ENCODE peak calls at places on chromosomes 5 and 9, in four cellular contexts. O, J, S and X are unnamed samples.

GRCh38 chr5:180119886-180120220 is 48.3 kb upstream of the RNF130 start:
- DNase-seq in O (no peak), J (no peak), S (no peak), X (no peak)

GRCh38 chr5:134132372-134133212 is 18.1 kb downstream of the TCF7 start:
- DNase-seq in O (no peak), J (peak; percentile 93), S (no peak), X (peak; percentile 97)

GRCh38 chr5:67383451-67383850 is 186.9 kb upstream of the CD180 start:
- DNase-seq in O (no peak), J (no peak), S (no peak), X (no peak)

GRCh38 chr5:68033029-68033428 is 182.5 kb upstream of the PIK3R1 start:
- DNase-seq in O (no peak), J (no peak), S (no peak), X (no peak)

GRCh38 chr9:69871143-69871834 is 50.7 kb downstream of the CFAP95 start:
- DNase-seq in O (no peak), J (no peak), S (no peak), X (no peak)

GRCh38 chr5:120901199-120901598 is 437.1 kb downstream of the PRR16 start:
- DNase-seq in O (no peak), J (no peak), S (no peak), X (no peak)

GRCh38 chr5:4804619-4805211 is 335.4 kb upstream of the ADAMTS16 start:
- DNase-seq in O (no peak), J (no peak), S (no peak), X (no peak)

GRCh38 chr5:138448481-138449398 is 9.9 kb downstream of the REEP2 start:
- DNase-seq in O (no peak), J (no peak), S (peak; percentile 62), X (peak; percentile 30)

GRCh38 chr9:93001036-93001435 is 53.7 kb downstream of the FGD3 start:
- DNase-seq in O (no peak), J (peak; percentile 56), S (no peak), X (peak; percentile 55)

GRCh38 chr9:105290401-105290800 is 46.0 kb downstream of the SLC44A1 start:
- DNase-seq in O (no peak), J (no peak), S (no peak), X (no peak)

GRCh38 chr5:95643152-95643551 is 3.4 kb upstream of the RFESD start:
- DNase-seq in O (no peak), J (no peak), S (no peak), X (no peak)

GRCh38 chr5:79560774-79561524 is 47.0 kb upstream of the HOMER1 start:
- DNase-seq in O (no peak), J (no peak), S (no peak), X (no peak)

GRCh38 chr5:102545175-102545574 is 46.4 kb upstream of the SLCO6A1 start:
- DNase-seq in O (peak; percentile 67), J (no peak), S (peak; percentile 11), X (no peak)

GRCh38 chr9:37990404-37991015 is 78.5 kb downstream of the SHB start:
- DNase-seq in O (no peak), J (no peak), S (no peak), X (no peak)

GRCh38 chr5:56615750-56616149 is 199.6 kb upstream of the MAP3K1 start:
- DNase-seq in O (no peak), J (no peak), S (no peak), X (no peak)

GRCh38 chr9:89841456-89841855 is 236.6 kb downstream of the GADD45G start:
- DNase-seq in O (no peak), J (no peak), S (no peak), X (no peak)

GRCh38 chr5:55232985-55233928 is at the start of gene CCNO:
- DNase-seq in O (peak; percentile 80), J (peak; percentile 49), S (peak; percentile 81), X (peak; percentile 62)

GRCh38 chr9:109315889-109316640 is 4.8 kb downstream of the EPB41L4B start:
- DNase-seq in O (peak; percentile 39), J (no peak), S (no peak), X (no peak)

GRCh38 chr5:446864-447263 is 3.9 kb downstream of the EXOC3 start:
- DNase-seq in O (peak; percentile 63), J (peak; percentile 36), S (peak; percentile 58), X (no peak)

GRCh38 chr9:23638837-23639426 is 187.1 kb downstream of the ELAVL2 start:
- DNase-seq in O (no peak), J (no peak), S (no peak), X (no peak)

GRCh38 chr5:135564305-135564704 is 14.5 kb downstream of the CXCL14 start:
- DNase-seq in O (no peak), J (no peak), S (no peak), X (no peak)

GRCh38 chr9:22129134-22129533 is 120.0 kb upstream of the CDKN2B start:
- DNase-seq in O (no peak), J (no peak), S (no peak), X (no peak)

GRCh38 chr9:94980947-94981632 is 254.6 kb downstream of the AOPEP start:
- DNase-seq in O (no peak), J (no peak), S (peak; percentile 56), X (no peak)

DNA sequence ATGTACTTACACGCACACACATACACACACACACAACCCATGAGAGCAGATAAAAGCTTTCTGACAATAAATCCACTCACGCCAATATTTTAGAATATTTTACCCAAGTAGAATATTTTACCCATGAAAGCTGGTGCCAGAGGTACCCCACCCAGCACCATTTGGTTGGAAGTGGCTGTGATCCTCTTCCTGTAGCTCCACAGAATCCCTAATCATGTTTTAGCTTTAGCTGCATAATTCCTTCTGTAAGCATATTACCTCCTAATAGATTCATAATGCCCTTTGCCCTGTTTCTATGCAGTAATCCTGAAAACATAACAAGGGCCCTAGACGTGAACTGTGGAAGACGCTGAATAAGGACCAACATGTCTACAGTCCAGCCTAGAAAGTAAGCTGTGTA is 98.0 kb downstream of the USP20 start:
- DNase-seq in O (no peak), J (no peak), S (peak; percentile 11), X (no peak)
- H3K27ac ChIP-seq in O (peak overlapping the region; percentile 88), J (no peak overlapping the region), S (peak overlapping the region; percentile 92), X (peak overlapping the region; percentile 66)

DNA sequence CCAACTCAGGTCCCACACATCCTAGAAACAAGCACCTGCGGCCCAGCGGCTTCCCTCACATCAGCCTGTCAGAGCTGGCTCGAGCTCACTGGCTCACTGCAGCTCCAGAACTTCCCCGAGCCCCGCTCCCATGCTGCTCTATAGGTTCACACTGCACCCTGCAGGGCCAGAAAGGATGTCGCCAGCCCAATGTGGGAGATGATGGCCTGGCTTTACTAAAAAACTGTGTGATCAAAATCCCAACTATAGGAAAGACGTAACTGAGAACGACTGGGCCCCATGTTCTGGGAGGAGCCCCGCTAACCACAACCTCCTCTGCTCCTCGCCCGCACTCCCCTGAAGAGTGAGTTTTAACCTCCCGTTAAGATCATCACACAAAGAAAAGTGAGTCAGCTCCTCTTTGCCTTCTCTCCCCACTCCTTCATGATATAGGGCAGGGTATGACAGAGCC is 4.6 kb downstream of the SURF4 start:
- DNase-seq in O (no peak), J (peak; percentile 69), S (no peak), X (peak; percentile 92)
- H3K4me1 ChIP-seq in O (peaks cover 38% of the 10 kb centered on the region), J (peaks cover 80% of the 10 kb centered on the region), S (peaks cover 44% of the 10 kb centered on the region), X (peaks cover 85% of the 10 kb centered on the region)

GRCh38 chr9:132283165-132283564 is 71.6 kb downstream of the SETX start:
- DNase-seq in O (no peak), J (no peak), S (no peak), X (no peak)

GRCh38 chr9:132288956-132289355 is 65.8 kb downstream of the SETX start:
- DNase-seq in O (no peak), J (no peak), S (no peak), X (no peak)

GRCh38 chr9:132288371-132288770 is 66.4 kb downstream of the SETX start:
- DNase-seq in O (no peak), J (no peak), S (no peak), X (no peak)

DNA sequence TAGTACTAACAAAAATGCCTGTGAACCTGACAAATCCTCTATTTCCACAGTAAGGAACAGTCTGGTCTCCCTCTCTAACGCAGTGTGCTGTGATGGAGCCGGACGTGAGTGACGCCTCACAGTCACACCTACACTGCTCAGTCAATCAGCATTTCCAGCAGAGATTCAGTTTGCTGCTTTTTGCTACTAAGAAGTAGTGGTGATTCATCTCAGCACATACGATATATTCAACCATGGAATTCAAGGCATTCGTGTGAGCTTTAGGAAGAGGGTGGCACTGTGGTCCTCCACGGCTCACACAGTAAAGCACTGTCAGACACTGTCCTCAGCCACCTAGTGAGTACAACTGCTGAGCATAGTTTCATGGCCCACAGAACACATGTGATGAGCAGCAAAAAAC is 70.9 kb downstream of the SETX start:
- DNase-seq in O (no peak), J (no peak), S (no peak), X (no peak)
- H3K36me3 ChIP-seq in O (no peaks in the 10 kb centered on the region), J (peaks cover 56% of the 10 kb centered on the region), S (peaks cover 82% of the 10 kb centered on the region), X (peaks cover 69% of the 10 kb centered on the region)

GRCh38 chr5:141805874-141806273 is 72.3 kb downstream of the PCDH1 start:
- DNase-seq in O (no peak), J (no peak), S (no peak), X (no peak)
- H3K27ac ChIP-seq in O (no peak overlapping the region), J (no peak overlapping the region), S (no peak overlapping the region), X (no peak overlapping the region)

GRCh38 chr5:116525680-116526079 is 48.9 kb downstream of the SEMA6A start:
- DNase-seq in O (no peak), J (no peak), S (no peak), X (no peak)
- H3K4me1 ChIP-seq in O (peaks cover 57% of the 10 kb centered on the region), J (no peaks in the 10 kb centered on the region), S (peaks cover 22% of the 10 kb centered on the region), X (no peaks in the 10 kb centered on the region)

DNA sequence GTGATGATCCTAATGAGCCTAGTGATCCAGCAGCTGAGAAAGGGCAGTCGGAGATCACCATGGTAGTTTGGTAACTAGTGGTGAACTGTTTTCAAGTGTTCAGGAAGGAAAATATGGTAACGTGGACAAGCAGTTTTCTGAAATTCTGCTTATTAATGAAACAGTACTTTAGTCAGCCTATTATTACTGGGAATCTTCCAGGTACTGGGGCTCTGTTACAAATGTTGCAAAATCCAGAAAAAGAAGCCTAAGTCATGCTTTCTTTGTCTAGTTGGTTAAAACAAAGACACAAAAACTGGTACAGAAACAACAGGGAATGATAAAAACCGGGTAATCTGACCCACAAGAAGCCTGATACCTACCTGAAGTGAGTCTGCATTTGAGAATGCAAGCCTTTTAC is 18.2 kb downstream of the TTC23L start:
- DNase-seq in O (no peak), J (no peak), S (no peak), X (no peak)
- H3K36me3 ChIP-seq in O (no peaks in the 10 kb centered on the region), J (no peaks in the 10 kb centered on the region), S (no peaks in the 10 kb centered on the region), X (no peaks in the 10 kb centered on the region)

DNA sequence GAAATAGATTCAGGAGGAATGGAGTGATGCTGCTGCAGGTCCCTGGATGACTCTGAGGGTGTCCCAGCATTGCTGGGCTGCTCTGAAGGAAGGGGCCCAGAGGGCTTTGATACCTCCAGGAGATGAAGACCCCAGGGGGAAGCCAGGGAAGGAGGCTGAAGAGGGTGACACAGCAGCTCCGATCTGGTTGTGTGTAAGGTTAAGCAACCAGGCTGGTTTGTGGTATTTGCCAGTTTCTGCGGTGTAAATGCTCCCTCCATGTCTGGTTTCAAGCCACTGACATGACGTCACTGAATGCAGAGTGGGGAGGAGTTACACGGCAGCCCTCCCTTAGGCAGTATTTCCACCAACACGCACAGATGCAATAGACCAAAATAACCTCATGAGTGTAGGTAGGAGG is 40.0 kb upstream of the ORM1 start:
- DNase-seq in O (peak; percentile 55), J (no peak), S (peak; percentile 76), X (peak; percentile 29)
- H3K27ac ChIP-seq in O (peak overlapping the region; percentile 17), J (no peak overlapping the region), S (peak overlapping the region; percentile 17), X (no peak overlapping the region)